ENCODE peak calls at places on chromosomes 12 and 14, in nine cellular contexts. D is sigmoid colon, J is fibroblast of lung, O is thoracic aorta, L is tibial artery, K is mucosa of descending colon, F is tibial nerve, U is Peyer's patch, I is lung. Z is an unnamed sample.

GRCh38 chr14:91243098-91243483 is 1.4 kb downstream of the GPR68 start:
- DNase-seq in U (no peak), K (no peak), L (no peak), J (no peak), O (no peak), I (no peak), F (no peak), D (no peak), Z (no peak)

GRCh38 chr14:101019974-101020710 is 116.6 kb upstream of the RTL1 start:
- DNase-seq in L (peak; percentile 38), K (no peak), U (no peak), O (no peak), J (no peak), D (peak; percentile 42), F (no peak), I (peak; percentile 24), Z (no peak)

GRCh38 chr14:94571950-94572349 is 9.3 kb upstream of the SERPINA5 start:
- DNase-seq in L (peak; percentile 59), I (no peak), O (no peak), D (no peak), F (no peak), K (no peak), U (no peak), J (peak; percentile 14), Z (no peak)

GRCh38 chr14:61567838-61568571 is 127.3 kb upstream of the HIF1A start:
- DNase-seq in F (no peak), K (no peak), J (no peak), D (no peak), I (no peak), U (no peak), L (peak; percentile 77), O (no peak), Z (no peak)

GRCh38 chr14:21069388-21070082 is 569 bp upstream of the ARHGEF40 start:
- DNase-seq in U (no peak), L (no peak), K (peak; percentile 40), O (no peak), F (no peak), D (no peak), I (no peak), J (peak; percentile 23), Z (no peak)

GRCh38 chr12:22658214-22658613 is 33.2 kb downstream of the ETNK1 start:
- DNase-seq in U (no peak), F (no peak), O (no peak), J (peak; percentile 51), I (no peak), D (no peak), L (no peak), K (no peak), Z (no peak)

GRCh38 chr14:101361044-101361443 is 200.3 kb upstream of the DIO3 start:
- DNase-seq in F (no peak), D (peak; percentile 75), O (no peak), L (no peak), U (no peak), J (peak; percentile 3), K (no peak), I (no peak), Z (no peak)

GRCh38 chr14:30641207-30641606 is 19.1 kb downstream of the SCFD1 start:
- DNase-seq in J (no peak), F (no peak), I (no peak), L (no peak), U (no peak), D (no peak), K (no peak), O (no peak), Z (no peak)

GRCh38 chr12:122851820-122852219 is 16.6 kb downstream of the HIP1R start:
- DNase-seq in L (peak; percentile 89), I (no peak), K (no peak), J (peak; percentile 92), F (no peak), U (no peak), O (no peak), D (peak; percentile 66), Z (no peak)

GRCh38 chr12:81212996-81213696 is 135.3 kb downstream of the ACSS3 start:
- DNase-seq in D (no peak), O (no peak), F (no peak), K (no peak), J (peak; percentile 26), L (no peak), U (no peak), I (no peak), Z (no peak)

GRCh38 chr12:25087596-25087995 is 107.4 kb downstream of the DNAI7 start:
- DNase-seq in U (no peak), J (no peak), L (no peak), O (no peak), I (no peak), D (no peak), K (no peak), F (no peak), Z (no peak)

DNA sequence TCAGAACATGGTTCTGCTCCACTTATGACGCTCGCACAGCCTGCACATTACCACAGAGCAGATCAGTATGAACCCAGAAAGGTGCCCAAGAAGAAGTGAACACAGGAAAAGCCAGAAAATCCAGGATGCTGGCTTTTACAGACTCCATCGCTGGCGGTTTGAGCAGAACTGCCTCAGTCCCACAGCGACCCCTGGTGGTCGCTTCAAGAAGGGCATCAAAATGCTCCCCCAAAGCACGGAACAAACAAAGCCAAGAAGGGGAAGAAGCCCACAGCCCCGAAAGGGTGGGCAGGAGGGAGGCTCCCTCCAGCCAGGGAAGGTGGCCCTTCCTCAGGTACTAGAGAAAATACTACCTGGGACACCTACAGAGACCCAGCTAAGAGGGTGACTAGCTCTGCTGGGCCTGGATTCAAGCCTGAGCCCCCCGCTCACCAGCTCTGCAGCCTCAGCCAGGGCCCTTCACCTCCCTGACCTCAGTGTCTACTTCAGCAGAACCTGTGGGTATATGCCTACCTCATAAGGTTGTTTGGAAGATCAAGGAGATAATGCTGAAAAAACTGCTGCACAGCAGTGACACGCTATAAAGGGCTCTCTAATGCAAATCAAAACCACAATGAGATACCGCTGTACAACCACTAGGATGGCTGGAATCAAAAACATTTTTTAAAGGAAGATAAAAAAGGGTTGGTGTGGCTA is 98.1 kb downstream of the NCOR2 start:
- DNase-seq in I (no peak), U (no peak), L (no peak), J (peak; percentile 18), O (no peak), D (no peak), F (no peak), K (no peak), Z (no peak)
- H3K9me3 ChIP-seq in I (no peaks in the 10 kb centered on the region), U (peaks cover 6% of the 10 kb centered on the region), L (no peaks in the 10 kb centered on the region), J (peaks cover 4% of the 10 kb centered on the region), O (peaks cover 7% of the 10 kb centered on the region), D (no peaks in the 10 kb centered on the region), F (no peaks in the 10 kb centered on the region), K (peaks cover 9% of the 10 kb centered on the region), Z (peaks cover 4% of the 10 kb centered on the region)

GRCh38 chr12:120141336-120141735 is 24.8 kb upstream of the RAB35 start:
- DNase-seq in I (no peak), F (no peak), L (no peak), J (no peak), D (no peak), O (no peak), K (no peak), U (no peak), Z (no peak)
- H3K36me3 ChIP-seq in I (peaks cover 38% of the 10 kb centered on the region), F (peaks cover 62% of the 10 kb centered on the region), L (peaks cover 95% of the 10 kb centered on the region), J (peaks cover 47% of the 10 kb centered on the region), D (peaks cover 94% of the 10 kb centered on the region), O (peaks cover 86% of the 10 kb centered on the region), K (peaks cover 41% of the 10 kb centered on the region), U (no peaks in the 10 kb centered on the region), Z (peaks cover 76% of the 10 kb centered on the region)

DNA sequence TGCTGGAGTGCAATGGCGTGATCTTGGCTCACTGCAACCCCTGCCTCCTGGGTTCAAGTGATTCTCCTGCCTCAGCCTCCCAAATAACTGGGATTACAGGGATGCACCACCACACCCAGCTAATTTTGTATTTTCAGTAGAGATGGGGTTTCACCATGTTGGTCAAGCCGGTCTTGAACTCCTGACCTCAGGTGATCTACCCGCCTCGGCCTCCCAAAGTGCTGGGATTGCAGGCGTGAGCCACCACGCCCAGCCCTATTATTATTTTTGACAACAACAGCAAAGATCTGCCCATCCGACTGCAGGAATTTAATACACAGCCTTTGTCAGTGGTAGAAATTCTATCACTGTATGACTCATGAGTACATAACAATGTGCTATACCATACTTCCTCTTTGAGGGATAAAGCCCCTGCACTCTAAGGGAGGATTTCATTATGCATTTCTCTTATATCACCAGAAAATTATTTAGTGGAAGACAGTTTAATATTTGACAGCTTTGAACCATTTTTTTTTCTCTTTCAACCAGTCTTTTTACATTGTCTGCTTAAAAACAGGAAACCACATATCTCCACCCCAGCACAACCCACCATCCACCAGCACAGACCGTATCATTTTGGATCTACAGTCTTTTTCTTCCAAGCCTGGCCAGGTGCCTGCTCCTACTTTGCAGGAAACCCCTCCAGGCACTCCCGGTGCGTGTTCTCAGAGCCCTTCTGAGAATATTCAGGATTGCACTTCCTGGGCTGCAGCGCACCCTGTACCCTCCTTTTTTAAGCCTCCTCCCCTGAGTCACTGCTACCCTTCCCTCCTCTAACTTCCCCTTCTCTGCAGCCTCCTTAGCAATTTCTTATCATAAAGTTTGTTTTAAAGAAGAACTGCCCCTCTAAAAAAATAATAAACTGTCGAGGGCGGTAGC is 594 bp downstream of the ARHGDIB start:
- DNase-seq in D (no peak), J (no peak), K (no peak), U (no peak), I (peak; percentile 45), L (no peak), O (no peak), F (no peak), Z (peak; percentile 82)
- TF ChIP-seq CTCF in D (no peak), J (no peak), K (no peak), U (no peak), I (no peak), L (no peak), O (no peak), F (no peak), Z (no peak)

GRCh38 chr14:88901199-88901588 is 76.7 kb downstream of the TTC8 start:
- DNase-seq in O (no peak), L (no peak), K (no peak), F (no peak), I (no peak), U (no peak), J (no peak), D (no peak), Z (no peak)

GRCh38 chr14:88904864-88905263 is 80.4 kb downstream of the TTC8 start:
- DNase-seq in F (no peak), L (no peak), J (no peak), K (no peak), O (no peak), D (no peak), I (no peak), U (no peak), Z (no peak)

GRCh38 chr14:88902850-88903249 is 78.4 kb downstream of the TTC8 start:
- DNase-seq in F (no peak), J (no peak), L (no peak), I (no peak), K (no peak), U (no peak), D (no peak), O (no peak), Z (no peak)

GRCh38 chr14:88901991-88902390 is 77.5 kb downstream of the TTC8 start:
- DNase-seq in I (no peak), F (no peak), J (no peak), O (no peak), K (no peak), D (no peak), U (no peak), L (no peak), Z (no peak)

DNA sequence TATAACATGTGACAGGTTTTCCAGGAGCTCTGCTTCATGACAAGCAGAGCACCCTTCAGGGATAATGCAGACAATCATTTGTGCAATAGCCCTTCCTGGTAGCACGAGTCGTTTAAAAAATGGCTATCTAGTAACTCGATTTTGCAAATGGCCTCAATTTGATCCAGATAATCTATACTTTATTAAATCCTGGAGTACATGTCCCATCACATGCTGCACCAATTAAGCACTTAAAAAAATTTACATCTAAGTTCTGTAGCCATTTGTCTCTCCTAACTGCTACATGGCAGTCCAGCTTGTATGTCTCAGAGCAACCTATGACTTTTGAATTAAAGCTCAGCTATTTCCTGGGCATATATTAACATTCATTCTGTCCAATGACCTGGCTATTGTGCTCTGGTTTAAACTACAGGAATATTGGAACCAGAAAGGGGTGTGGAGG is 79.8 kb downstream of the TTC8 start:
- DNase-seq in D (no peak), U (no peak), I (no peak), O (no peak), L (no peak), J (no peak), F (no peak), K (no peak), Z (no peak)
- H3K9me3 ChIP-seq in D (no peaks in the 10 kb centered on the region), U (no peaks in the 10 kb centered on the region), I (no peaks in the 10 kb centered on the region), O (peaks cover 3% of the 10 kb centered on the region), L (no peaks in the 10 kb centered on the region), J (no peaks in the 10 kb centered on the region), F (no peaks in the 10 kb centered on the region), K (no peaks in the 10 kb centered on the region), Z (no peaks in the 10 kb centered on the region)